ENCODE peak calls at places on chromosome 19, in ten cellular contexts. Z is stimulated activated CD4-positive, alpha-beta T cell treated with anti-CD3 and anti-CD28 coated beads, TNF-alpha, amount 100 ng/mL, for 48 hours; L is HT1080; D is nephron progenitor cell; J is esophagus squamous epithelium; V is ELR; I is activated CD8-positive, alpha-beta memory T cell treated with anti-CD3 and anti-CD28 coated beads for 24 hours; R is NCI-H2029; G is NCI-H1092; A is KG1. O is an unnamed sample.
A peak's percentile ranks its signal among the peaks of the same experiment; 100 is the strongest.

GRCh38 chr19:48308695-48309586 is 16.4 kb upstream of the EMP3 start:
- DNase-seq in D (no peak), R (no peak), A (no peak), V (peak; percentile 42), L (no peak), J (no peak), Z (no peak), I (no peak), G (no peak), O (peak; percentile 35)

GRCh38 chr19:14185158-14185557 is 20.8 kb downstream of the ADGRL1 start:
- DNase-seq in R (no peak), Z (no peak), J (no peak), I (no peak), V (no peak), G (no peak), L (no peak), A (no peak), D (no peak), O (no peak)

GRCh38 chr19:31518216-31518615 is 169.0 kb upstream of the TSHZ3 start:
- DNase-seq in J (no peak), G (no peak), D (no peak), L (no peak), I (no peak), V (no peak), Z (no peak), A (no peak), R (no peak), O (no peak)

GRCh38 chr19:34173145-34173956 is 1.0 kb downstream of the LSM14A start:
- DNase-seq in A (no peak), V (peak; percentile 56), Z (peak; percentile 2), D (peak; percentile 62), G (no peak), J (no peak), L (peak; percentile 27), R (peak; percentile 26), I (peak; percentile 72), O (peak; percentile 45)

GRCh38 chr19:16185925-16186234 is 670 bp downstream of the FAM32A start:
- DNase-seq in L (no peak), J (no peak), R (no peak), A (no peak), G (no peak), D (no peak), V (no peak), Z (no peak), I (no peak), O (peak; percentile 49)

GRCh38 chr19:53912653-53913052 is 3.6 kb downstream of the CACNG7 start:
- DNase-seq in D (peak; percentile 34), R (no peak), A (no peak), G (no peak), I (no peak), J (no peak), Z (no peak), L (no peak), V (no peak), O (no peak)

GRCh38 chr19:47719047-47719885 is 6.0 kb downstream of the EHD2 start:
- DNase-seq in V (peak; percentile 97), Z (no peak), A (no peak), R (no peak), I (no peak), G (no peak), J (no peak), L (peak; percentile 88), D (peak; percentile 45), O (no peak)

GRCh38 chr19:46373573-46374359 is 26.9 kb downstream of the PPP5C start:
- DNase-seq in R (peak; percentile 99), A (no peak), Z (no peak), I (no peak), V (peak; percentile 31), G (peak; percentile 92), D (no peak), L (peak; percentile 92), J (peak; percentile 31), O (no peak)

GRCh38 chr19:45601524-45602522 is at the start of gene GPR4:
- DNase-seq in L (no peak), V (peak; percentile 54), A (no peak), I (no peak), D (peak; percentile 54), J (no peak), R (no peak), G (no peak), Z (no peak), O (no peak)

GRCh38 chr19:53977991-53978731 is 13.3 kb upstream of the CACNG6 start:
- DNase-seq in D (peak; percentile 88), L (peak; percentile 99), I (peak; percentile 64), R (no peak), G (no peak), J (no peak), Z (peak; percentile 1), A (no peak), V (peak; percentile 87), O (no peak)

GRCh38 chr19:44796701-44797115 is 12.2 kb upstream of the BCAM start:
- DNase-seq in I (no peak), D (no peak), G (peak; percentile 82), L (no peak), Z (no peak), J (no peak), V (no peak), A (peak; percentile 11), R (peak; percentile 92), O (no peak)

O was measured in HL-60.